ENCODE peak calls at places on chromosomes 6 and 20, in four cellular contexts. V is effector memory CD4-positive, alpha-beta T cell; M is A549; E is fibroblast of lung. U is an unnamed sample.

GRCh38 chr20:25279403-25279802 is 31.5 kb downstream of the PYGB start:
- DNase-seq in V (no peak), M (no peak), E (no peak), U (no peak)

GRCh38 chr20:35226126-35226774 is at the start of gene MMP24:
- DNase-seq in V (no peak), M (no peak), E (no peak), U (no peak)

GRCh38 chr20:41476013-41476441 is 109.4 kb upstream of the EMILIN3 start:
- DNase-seq in V (no peak), M (peak), E (peak), U (no peak)

GRCh38 chr6:5085638-5086293 is 625 bp downstream of the PPP1R3G start:
- DNase-seq in V (no peak), M (peak), E (peak), U (no peak)

GRCh38 chr20:14494355-14494754 is 156.9 kb upstream of the FLRT3 start:
- DNase-seq in V (no peak), M (no peak), E (no peak), U (no peak)

GRCh38 chr6:137412562-137412961 is 81.6 kb downstream of the OLIG3 start:
- DNase-seq in V (no peak), M (no peak), E (no peak), U (no peak)

GRCh38 chr6:144317736-144318135 is 32.6 kb downstream of the UTRN start:
- DNase-seq in V (no peak), M (no peak), E (no peak), U (no peak)

GRCh38 chr6:71727632-71728294 is 158.6 kb upstream of the RIMS1 start:
- DNase-seq in V (no peak), M (no peak), E (no peak), U (no peak)

GRCh38 chr6:135182120-135182992 is 1.2 kb downstream of the MYB start:
- DNase-seq in V (no peak), M (peak), E (peak), U (no peak)

GRCh38 chr20:36893801-36894200 is 17.9 kb downstream of the TLDC2 start:
- DNase-seq in V (no peak), M (no peak), E (no peak), U (no peak)

GRCh38 chr6:164749126-164749758 is 560.2 kb downstream of the C6orf118 start:
- DNase-seq in V (no peak), M (peak), E (no peak), U (no peak)

GRCh38 chr6:28794175-28795002 is 129.4 kb downstream of the TRIM27 start:
- DNase-seq in V (no peak), M (peak), E (peak), U (no peak)

GRCh38 chr6:120230008-120230407 is 880.4 kb upstream of the MAN1A1 start:
- DNase-seq in V (no peak), M (no peak), E (no peak), U (no peak)

GRCh38 chr6:159126590-159126989 is 42.6 kb upstream of the FNDC1 start:
- DNase-seq in V (no peak), M (no peak), E (no peak), U (no peak)

GRCh38 chr6:8993111-8993510 is 557.8 kb upstream of the SLC35B3 start:
- DNase-seq in V (no peak), M (no peak), E (no peak), U (no peak)

GRCh38 chr6:122790740-122791679 is 2.0 kb downstream of the SMPDL3A start:
- DNase-seq in V (no peak), M (no peak), E (peak), U (no peak)

GRCh38 chr6:150016324-150017185 is 8.8 kb downstream of the RAET1L start:
- DNase-seq in V (peak), M (peak), E (peak), U (peak)

GRCh38 chr6:170006524-170007467 is 255.4 kb downstream of the ERMARD start:
- DNase-seq in V (no peak), M (no peak), E (no peak), U (no peak)

GRCh38 chr6:27864906-27865883 is 47.0 kb downstream of the OR2B2 start:
- DNase-seq in V (peak), M (peak), E (peak), U (peak)

GRCh38 chr20:63215101-63216040 is 560 bp downstream of the YTHDF1 start:
- DNase-seq in V (no peak), M (peak), E (peak), U (no peak)

GRCh38 chr20:40467703-40468411 is 221.2 kb downstream of the MAFB start:
- DNase-seq in V (no peak), M (no peak), E (no peak), U (no peak)

GRCh38 chr20:17530716-17531536 is at the start of gene BFSP1:
- DNase-seq in V (peak), M (peak), E (peak), U (peak)

GRCh38 chr6:88760091-88760490 is 203.3 kb downstream of the RNGTT start:
- DNase-seq in V (no peak), M (no peak), E (no peak), U (no peak)

GRCh38 chr6:31041372-31041974 is 31.2 kb downstream of the MUC22 start:
- DNase-seq in V (no peak), M (peak), E (no peak), U (no peak)

GRCh38 chr6:169862464-169863148 is 111.2 kb downstream of the ERMARD start:
- DNase-seq in V (no peak), M (no peak), E (no peak), U (no peak)

GRCh38 chr6:144055121-144055931 is 40.0 kb downstream of the SF3B5 start:
- DNase-seq in V (peak), M (no peak), E (no peak), U (peak)

GRCh38 chr6:150116195-150116800 is 26.5 kb upstream of the PPP1R14C start:
- DNase-seq in V (no peak), M (no peak), E (no peak), U (no peak)

GRCh38 chr20:25453035-25453810 is 45.8 kb downstream of the GINS1 start:
- DNase-seq in V (no peak), M (peak), E (peak), U (no peak)

GRCh38 chr20:23889775-23890187 is 10.2 kb upstream of the CST5 start:
- DNase-seq in V (peak), M (peak), E (peak), U (peak)

GRCh38 chr6:167405778-167406532 is 81.1 kb downstream of the TTLL2 start:
- DNase-seq in V (no peak), M (no peak), E (no peak), U (no peak)

GRCh38 chr6:1544603-1545002 is 65.1 kb upstream of the FOXC1 start:
- DNase-seq in V (no peak), M (no peak), E (no peak), U (no peak)

GRCh38 chr6:1544000-1544399 is 65.7 kb upstream of the FOXC1 start:
- DNase-seq in V (no peak), M (no peak), E (no peak), U (no peak)

GRCh38 chr6:1551236-1551635 is 58.5 kb upstream of the FOXC1 start:
- DNase-seq in V (no peak), M (no peak), E (no peak), U (no peak)

GRCh38 chr6:1545654-1546053 is 64.1 kb upstream of the FOXC1 start:
- DNase-seq in V (no peak), M (no peak), E (no peak), U (no peak)

GRCh38 chr6:1547785-1548184 is 61.9 kb upstream of the FOXC1 start:
- DNase-seq in V (no peak), M (no peak), E (no peak), U (no peak)
- H3K4me3 ChIP-seq in V (no peak), M (no peak), E (no peak), U (no peak)

DNA sequence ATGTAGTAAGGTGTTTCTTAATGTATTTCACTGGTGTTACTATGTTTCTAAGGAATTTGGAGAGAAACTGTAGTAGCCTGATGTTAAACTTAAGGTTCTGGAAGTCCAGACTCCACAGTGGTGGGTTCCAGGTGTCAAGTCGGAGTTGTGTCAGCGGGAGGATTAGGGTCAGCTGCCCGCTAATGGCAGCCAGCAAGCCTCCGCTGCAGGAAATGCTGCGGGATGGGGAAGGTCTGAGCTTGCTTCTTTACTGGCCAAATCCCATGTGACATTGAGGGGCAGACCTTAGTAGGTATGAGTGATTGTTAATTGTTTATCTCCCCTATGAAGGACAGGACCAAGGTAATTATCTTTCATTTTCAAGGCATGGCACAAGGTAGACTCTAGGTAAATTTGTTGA is 3.7 kb upstream of the ARID1B start:
- DNase-seq in V (no peak), M (no peak), E (no peak), U (no peak)
- H3K4me3 ChIP-seq in V (no peak), M (no peak), E (no peak), U (no peak)

GRCh38 chr20:31712112-31712553 is 10.5 kb downstream of the BCL2L1 start:
- DNase-seq in V (no peak), M (no peak), E (no peak), U (no peak)
- H3K4me3 ChIP-seq in V (no peak), M (peak), E (peak), U (no peak)

GRCh38 chr20:4812641-4813075 is 90.9 kb downstream of the PRND start:
- DNase-seq in V (no peak), M (no peak), E (no peak), U (no peak)
- H3K4me3 ChIP-seq in V (peak), M (no peak), E (no peak), U (no peak)

GRCh38 chr6:36550473-36551000 is 3.3 kb upstream of the STK38 start:
- DNase-seq in V (no peak), M (no peak), E (no peak), U (no peak)
- H3K4me3 ChIP-seq in V (no peak), M (no peak), E (no peak), U (no peak)

GRCh38 chr6:1606533-1607235 is 3.0 kb upstream of the FOXC1 start:
- DNase-seq in V (no peak), M (no peak), E (no peak), U (no peak)
- H3K4me3 ChIP-seq in V (no peak), M (no peak), E (no peak), U (no peak)

GRCh38 chr6:22447862-22448261 is 121.5 kb upstream of the HDGFL1 start:
- DNase-seq in V (no peak), M (no peak), E (no peak), U (no peak)
- H3K4me3 ChIP-seq in V (no peak), M (no peak), E (no peak), U (no peak)

U was measured in Jurkat, Clone E6-1.